ENCODE peak calls at places on chromosomes 13 and 19, in four cellular contexts. M, Y, S and U are unnamed samples.

GRCh38 chr13:99380921-99381645 is 73.9 kb upstream of the GPR183 start:
- DNase-seq in M (no peak), Y (no peak), S (no peak), U (no peak)

GRCh38 chr13:38542601-38543000 is 144.3 kb upstream of the FREM2 start:
- DNase-seq in M (no peak), Y (peak), S (no peak), U (no peak)

GRCh38 chr13:37944476-37945442 is 75.2 kb upstream of the TRPC4 start:
- DNase-seq in M (no peak), Y (no peak), S (peak), U (peak)

GRCh38 chr13:56501750-56502149 is 639.0 kb upstream of the PRR20A start:
- DNase-seq in M (no peak), Y (no peak), S (no peak), U (no peak)

GRCh38 chr19:48837586-48838191 is 1.4 kb upstream of the HSD17B14 start:
- DNase-seq in M (no peak), Y (no peak), S (no peak), U (no peak)

GRCh38 chr19:1857648-1858326 is 5.6 kb downstream of the KLF16 start:
- DNase-seq in M (no peak), Y (no peak), S (no peak), U (no peak)

GRCh38 chr19:50332014-50332263 is 2.8 kb upstream of the KCNC3 start:
- DNase-seq in M (no peak), Y (no peak), S (peak), U (no peak)

GRCh38 chr19:33177417-33177976 is 16.6 kb upstream of the LRP3 start:
- DNase-seq in M (no peak), Y (no peak), S (peak), U (no peak)

GRCh38 chr13:90562388-90562787 is 785.1 kb upstream of the MIR17HG start:
- DNase-seq in M (no peak), Y (no peak), S (no peak), U (no peak)

GRCh38 chr19:2711175-2711936 is 8.9 kb upstream of the GNG7 start:
- DNase-seq in M (no peak), Y (peak), S (peak), U (peak)

GRCh38 chr13:29681859-29682258 is 86.4 kb upstream of the SLC7A1 start:
- DNase-seq in M (no peak), Y (no peak), S (no peak), U (no peak)

GRCh38 chr13:62119739-62120700 is 704.4 kb upstream of the PCDH20 start:
- DNase-seq in M (no peak), Y (peak), S (peak), U (peak)

GRCh38 chr19:23385404-23385803 is 9.9 kb downstream of the ZNF91 start:
- DNase-seq in M (no peak), Y (no peak), S (no peak), U (no peak)

GRCh38 chr19:12139309-12139708 is 841 bp downstream of the ZNF20 start:
- DNase-seq in M (no peak), Y (peak), S (no peak), U (no peak)

GRCh38 chr19:14619404-14619803 is 36.5 kb downstream of the CLEC17A start:
- DNase-seq in M (no peak), Y (no peak), S (no peak), U (no peak)

GRCh38 chr13:89458456-89458855 is 1787.3 kb downstream of the SLITRK5 start:
- DNase-seq in M (no peak), Y (no peak), S (no peak), U (no peak)

GRCh38 chr19:45508931-45509691 is 1.8 kb downstream of the VASP start:
- DNase-seq in M (peak), Y (peak), S (peak), U (peak)

GRCh38 chr13:21365574-21365973 is 93.5 kb downstream of the ZDHHC20 start:
- DNase-seq in M (no peak), Y (no peak), S (no peak), U (no peak)

GRCh38 chr13:96850538-96850937 is 143.7 kb downstream of the OXGR1 start:
- DNase-seq in M (no peak), Y (no peak), S (no peak), U (no peak)

GRCh38 chr19:2095338-2095938 is 688 bp downstream of the MOB3A start:
- DNase-seq in M (no peak), Y (no peak), S (no peak), U (no peak)

GRCh38 chr19:18023596-18024212 is 15.7 kb downstream of the ARRDC2 start:
- DNase-seq in M (peak), Y (no peak), S (peak), U (peak)

GRCh38 chr13:62879071-62879470 is 1463.4 kb upstream of the PCDH20 start:
- DNase-seq in M (no peak), Y (peak), S (no peak), U (peak)

GRCh38 chr19:5156231-5156986 is 184.2 kb downstream of the PTPRS start:
- DNase-seq in M (no peak), Y (no peak), S (peak), U (no peak)

GRCh38 chr19:47305309-47305751 is 4.3 kb upstream of the C5AR1 start:
- DNase-seq in M (peak), Y (peak), S (peak), U (peak)

GRCh38 chr13:88622362-88622973 is 951.3 kb downstream of the SLITRK5 start:
- DNase-seq in M (no peak), Y (no peak), S (no peak), U (peak)

GRCh38 chr19:30340724-30341595 is 31.2 kb upstream of the ZNF536 start:
- DNase-seq in M (no peak), Y (no peak), S (no peak), U (no peak)

GRCh38 chr13:24038405-24038804 is 122.1 kb upstream of the SPATA13 start:
- DNase-seq in M (no peak), Y (peak), S (peak), U (peak)

GRCh38 chr19:8487137-8487851 is 15.1 kb downstream of the PRAM1 start:
- DNase-seq in M (peak), Y (no peak), S (no peak), U (no peak)

GRCh38 chr13:69579351-69579750 is 528.3 kb upstream of the ATXN8OS start:
- DNase-seq in M (no peak), Y (no peak), S (no peak), U (no peak)

GRCh38 chr13:47337781-47338507 is 441.1 kb upstream of the HTR2A start:
- DNase-seq in M (no peak), Y (peak), S (no peak), U (peak)

GRCh38 chr13:97125051-97125809 is 96.9 kb upstream of the MBNL2 start:
- DNase-seq in M (peak), Y (peak), S (no peak), U (peak)

GRCh38 chr13:101579291-101579802 is 126.9 kb downstream of the ITGBL1 start:
- DNase-seq in M (no peak), Y (peak), S (peak), U (peak)

GRCh38 chr19:1671716-1672037 is 19.3 kb upstream of the TCF3 start:
- DNase-seq in M (no peak), Y (no peak), S (peak), U (no peak)

GRCh38 chr19:55103190-55103589 is 14.2 kb downstream of the PPP1R12C start:
- DNase-seq in M (no peak), Y (no peak), S (peak), U (no peak)

GRCh38 chr13:106566682-106567420 is 1.1 kb downstream of the ARGLU1 start:
- DNase-seq in M (peak), Y (peak), S (peak), U (peak)

GRCh38 chr19:4369888-4370260 is 26.5 kb downstream of the MPND start:
- DNase-seq in M (no peak), Y (no peak), S (peak), U (no peak)

GRCh38 chr13:32409561-32410440 is 18.1 kb downstream of the N4BP2L1 start:
- DNase-seq in M (peak), Y (peak), S (no peak), U (peak)

GRCh38 chr19:13209797-13210775 is 59.9 kb downstream of the IER2 start:
- DNase-seq in M (no peak), Y (no peak), S (peak), U (no peak)

GRCh38 chr19:13214036-13214730 is 64.0 kb downstream of the IER2 start:
- DNase-seq in M (no peak), Y (no peak), S (peak), U (no peak)

GRCh38 chr19:13210941-13211340 is 60.7 kb downstream of the IER2 start:
- DNase-seq in M (no peak), Y (no peak), S (peak), U (no peak)

GRCh38 chr19:13211426-13212308 is 61.5 kb downstream of the IER2 start:
- DNase-seq in M (no peak), Y (no peak), S (peak), U (no peak)

GRCh38 chr19:13212759-13213330 is 62.6 kb downstream of the IER2 start:
- DNase-seq in M (no peak), Y (no peak), S (peak), U (peak)
- TF ChIP-seq CTCF in M (peak), Y (peak), S (peak), U (peak)

GRCh38 chr13:42968906-42969305 is 23.1 kb downstream of the EPSTI1 start:
- DNase-seq in M (no peak), Y (no peak), S (no peak), U (no peak)
- H3K4me3 ChIP-seq in M (no peak), Y (no peak), S (no peak), U (no peak)

GRCh38 chr13:110413311-110414040 is 106.4 kb downstream of the COL4A2 start:
- DNase-seq in M (no peak), Y (no peak), S (no peak), U (no peak)

GRCh38 chr13:110411316-110412105 is 104.4 kb downstream of the COL4A2 start:
- DNase-seq in M (no peak), Y (no peak), S (no peak), U (no peak)

GRCh38 chr13:110414283-110414682 is 107.2 kb downstream of the COL4A2 start:
- DNase-seq in M (no peak), Y (no peak), S (no peak), U (no peak)

GRCh38 chr13:110410906-110411305 is 103.8 kb downstream of the COL4A2 start:
- DNase-seq in M (no peak), Y (no peak), S (no peak), U (no peak)

GRCh38 chr13:110412132-110412912 is 105.2 kb downstream of the COL4A2 start:
- DNase-seq in M (peak), Y (peak), S (peak), U (peak)
- TF ChIP-seq CTCF in M (peak), Y (peak), S (peak), U (peak)

GRCh38 chr19:41915248-41916032 is 12.8 kb downstream of the ERFL start:
- DNase-seq in M (no peak), Y (no peak), S (no peak), U (no peak)
- H3K4me3 ChIP-seq in M (no peak), Y (no peak), S (no peak), U (no peak)

GRCh38 chr13:112203614-112204013 is 136.7 kb downstream of the SOX1 start:
- DNase-seq in M (no peak), Y (no peak), S (no peak), U (no peak)
- TF ChIP-seq CTCF in M (no peak), Y (no peak), S (no peak), U (no peak)